ENCODE peak calls at places on chromosomes 11 and 22, in five cellular contexts. One of them, this sample, is unnamed.

GRCh38 chr11:9568854-9569587 is 4.4 kb upstream of the WEE1 start:
- DNase-seq in activated naive CD4-positive, alpha-beta T cell: no peak
- DNase-seq in natural killer cell treated with Interleukin-12 subunit alpha and Interleukin-12 subunit beta and Interleukin-15 and Interleukin-18, amount 100 ng/mL, for 72 hours: no peak
- DNase-seq in T-helper 9 cell: no peak
- DNase-seq in GM12865: peak
- DNase-seq in this sample: peak

GRCh38 chr11:77130763-77131513 is 2.9 kb downstream of the MYO7A start:
- DNase-seq in activated naive CD4-positive, alpha-beta T cell: no peak
- DNase-seq in natural killer cell treated with Interleukin-12 subunit alpha and Interleukin-12 subunit beta and Interleukin-15 and Interleukin-18, amount 100 ng/mL, for 72 hours: no peak
- DNase-seq in T-helper 9 cell: no peak
- DNase-seq in GM12865: no peak
- DNase-seq in this sample: no peak

GRCh38 chr11:114928260-114928870 is 250.0 kb downstream of the NXPE2 start:
- DNase-seq in activated naive CD4-positive, alpha-beta T cell: no peak
- DNase-seq in natural killer cell treated with Interleukin-12 subunit alpha and Interleukin-12 subunit beta and Interleukin-15 and Interleukin-18, amount 100 ng/mL, for 72 hours: no peak
- DNase-seq in T-helper 9 cell: no peak
- DNase-seq in GM12865: no peak
- DNase-seq in this sample: no peak

GRCh38 chr11:63896071-63896470 is 20.9 kb downstream of the RCOR2 start:
- DNase-seq in activated naive CD4-positive, alpha-beta T cell: no peak
- DNase-seq in natural killer cell treated with Interleukin-12 subunit alpha and Interleukin-12 subunit beta and Interleukin-15 and Interleukin-18, amount 100 ng/mL, for 72 hours: no peak
- DNase-seq in T-helper 9 cell: no peak
- DNase-seq in GM12865: no peak
- DNase-seq in this sample: no peak

GRCh38 chr22:33389927-33390326 is 331.7 kb upstream of the SYN3 start:
- DNase-seq in activated naive CD4-positive, alpha-beta T cell: no peak
- DNase-seq in natural killer cell treated with Interleukin-12 subunit alpha and Interleukin-12 subunit beta and Interleukin-15 and Interleukin-18, amount 100 ng/mL, for 72 hours: no peak
- DNase-seq in T-helper 9 cell: no peak
- DNase-seq in GM12865: no peak
- DNase-seq in this sample: no peak

GRCh38 chr11:93741882-93742226 is 382 bp downstream of the C11orf54 start:
- DNase-seq in activated naive CD4-positive, alpha-beta T cell: no peak
- DNase-seq in natural killer cell treated with Interleukin-12 subunit alpha and Interleukin-12 subunit beta and Interleukin-15 and Interleukin-18, amount 100 ng/mL, for 72 hours: no peak
- DNase-seq in T-helper 9 cell: no peak
- DNase-seq in GM12865: no peak
- DNase-seq in this sample: no peak

GRCh38 chr11:56543739-56544138 is 682 bp upstream of the OR5M11 start:
- DNase-seq in activated naive CD4-positive, alpha-beta T cell: no peak
- DNase-seq in natural killer cell treated with Interleukin-12 subunit alpha and Interleukin-12 subunit beta and Interleukin-15 and Interleukin-18, amount 100 ng/mL, for 72 hours: no peak
- DNase-seq in T-helper 9 cell: no peak
- DNase-seq in GM12865: no peak
- DNase-seq in this sample: no peak

GRCh38 chr11:113906038-113906437 is 1.4 kb downstream of the HTR3B start:
- DNase-seq in activated naive CD4-positive, alpha-beta T cell: no peak
- DNase-seq in natural killer cell treated with Interleukin-12 subunit alpha and Interleukin-12 subunit beta and Interleukin-15 and Interleukin-18, amount 100 ng/mL, for 72 hours: no peak
- DNase-seq in T-helper 9 cell: no peak
- DNase-seq in GM12865: peak
- DNase-seq in this sample: no peak

GRCh38 chr22:30114356-30114755 is 34.1 kb downstream of the HORMAD2 start:
- DNase-seq in activated naive CD4-positive, alpha-beta T cell: no peak
- DNase-seq in natural killer cell treated with Interleukin-12 subunit alpha and Interleukin-12 subunit beta and Interleukin-15 and Interleukin-18, amount 100 ng/mL, for 72 hours: no peak
- DNase-seq in T-helper 9 cell: no peak
- DNase-seq in GM12865: no peak
- DNase-seq in this sample: no peak

GRCh38 chr11:64150481-64151239 is 15.3 kb downstream of the MACROD1 start:
- DNase-seq in activated naive CD4-positive, alpha-beta T cell: no peak
- DNase-seq in natural killer cell treated with Interleukin-12 subunit alpha and Interleukin-12 subunit beta and Interleukin-15 and Interleukin-18, amount 100 ng/mL, for 72 hours: no peak
- DNase-seq in T-helper 9 cell: no peak
- DNase-seq in GM12865: no peak
- DNase-seq in this sample: no peak

GRCh38 chr11:74784234-74784633 is 35.6 kb downstream of the RNF169 start:
- DNase-seq in activated naive CD4-positive, alpha-beta T cell: no peak
- DNase-seq in natural killer cell treated with Interleukin-12 subunit alpha and Interleukin-12 subunit beta and Interleukin-15 and Interleukin-18, amount 100 ng/mL, for 72 hours: no peak
- DNase-seq in T-helper 9 cell: no peak
- DNase-seq in GM12865: peak
- DNase-seq in this sample: peak

GRCh38 chr11:35146711-35147110 is 7.7 kb downstream of the CD44 start:
- DNase-seq in activated naive CD4-positive, alpha-beta T cell: no peak
- DNase-seq in natural killer cell treated with Interleukin-12 subunit alpha and Interleukin-12 subunit beta and Interleukin-15 and Interleukin-18, amount 100 ng/mL, for 72 hours: no peak
- DNase-seq in T-helper 9 cell: no peak
- DNase-seq in GM12865: no peak
- DNase-seq in this sample: no peak

GRCh38 chr11:1871531-1871930 is 18.6 kb downstream of the LSP1 start:
- DNase-seq in activated naive CD4-positive, alpha-beta T cell: no peak
- DNase-seq in natural killer cell treated with Interleukin-12 subunit alpha and Interleukin-12 subunit beta and Interleukin-15 and Interleukin-18, amount 100 ng/mL, for 72 hours: no peak
- DNase-seq in T-helper 9 cell: no peak
- DNase-seq in GM12865: no peak
- DNase-seq in this sample: no peak

GRCh38 chr22:29609139-29609538 is 5.7 kb downstream of the NF2 start:
- DNase-seq in activated naive CD4-positive, alpha-beta T cell: no peak
- DNase-seq in natural killer cell treated with Interleukin-12 subunit alpha and Interleukin-12 subunit beta and Interleukin-15 and Interleukin-18, amount 100 ng/mL, for 72 hours: no peak
- DNase-seq in T-helper 9 cell: no peak
- DNase-seq in GM12865: no peak
- DNase-seq in this sample: no peak

GRCh38 chr11:46386674-46387073 is 4.9 kb downstream of the CHRM4 start:
- DNase-seq in activated naive CD4-positive, alpha-beta T cell: no peak
- DNase-seq in natural killer cell treated with Interleukin-12 subunit alpha and Interleukin-12 subunit beta and Interleukin-15 and Interleukin-18, amount 100 ng/mL, for 72 hours: no peak
- DNase-seq in T-helper 9 cell: no peak
- DNase-seq in GM12865: no peak
- DNase-seq in this sample: no peak

GRCh38 chr11:46308632-46309419 is 31.4 kb downstream of the CREB3L1 start:
- DNase-seq in activated naive CD4-positive, alpha-beta T cell: peak
- DNase-seq in natural killer cell treated with Interleukin-12 subunit alpha and Interleukin-12 subunit beta and Interleukin-15 and Interleukin-18, amount 100 ng/mL, for 72 hours: peak
- DNase-seq in T-helper 9 cell: peak
- DNase-seq in GM12865: peak
- DNase-seq in this sample: peak

GRCh38 chr11:108534274-108534882 is 36.2 kb upstream of the POGLUT3 start:
- DNase-seq in activated naive CD4-positive, alpha-beta T cell: no peak
- DNase-seq in natural killer cell treated with Interleukin-12 subunit alpha and Interleukin-12 subunit beta and Interleukin-15 and Interleukin-18, amount 100 ng/mL, for 72 hours: no peak
- DNase-seq in T-helper 9 cell: no peak
- DNase-seq in GM12865: no peak
- DNase-seq in this sample: no peak

GRCh38 chr22:25754527-25755202 is 12.7 kb downstream of the MYO18B start:
- DNase-seq in activated naive CD4-positive, alpha-beta T cell: no peak
- DNase-seq in natural killer cell treated with Interleukin-12 subunit alpha and Interleukin-12 subunit beta and Interleukin-15 and Interleukin-18, amount 100 ng/mL, for 72 hours: no peak
- DNase-seq in T-helper 9 cell: no peak
- DNase-seq in GM12865: no peak
- DNase-seq in this sample: no peak

GRCh38 chr11:33989461-33989860 is 62.1 kb upstream of the CAPRIN1 start:
- DNase-seq in activated naive CD4-positive, alpha-beta T cell: no peak
- DNase-seq in natural killer cell treated with Interleukin-12 subunit alpha and Interleukin-12 subunit beta and Interleukin-15 and Interleukin-18, amount 100 ng/mL, for 72 hours: no peak
- DNase-seq in T-helper 9 cell: no peak
- DNase-seq in GM12865: no peak
- DNase-seq in this sample: no peak

GRCh38 chr11:133898031-133898769 is 52.9 kb upstream of the SPATA19 start:
- DNase-seq in activated naive CD4-positive, alpha-beta T cell: no peak
- DNase-seq in natural killer cell treated with Interleukin-12 subunit alpha and Interleukin-12 subunit beta and Interleukin-15 and Interleukin-18, amount 100 ng/mL, for 72 hours: no peak
- DNase-seq in T-helper 9 cell: no peak
- DNase-seq in GM12865: peak
- DNase-seq in this sample: no peak

GRCh38 chr11:10164621-10165020 is 129.4 kb downstream of the SBF2 start:
- DNase-seq in activated naive CD4-positive, alpha-beta T cell: no peak
- DNase-seq in natural killer cell treated with Interleukin-12 subunit alpha and Interleukin-12 subunit beta and Interleukin-15 and Interleukin-18, amount 100 ng/mL, for 72 hours: no peak
- DNase-seq in T-helper 9 cell: no peak
- DNase-seq in GM12865: no peak
- DNase-seq in this sample: no peak